ENCODE peak calls at places on chromosomes 1 and 21, in eight cellular contexts. E is DMS53, N is EH, H is nephron progenitor cell, O is H9, S is NCI-H2081, C is Calu3, J is K562. X is an unnamed sample.

GRCh38 chr1:56309065-56309464 is 270.3 kb downstream of the PLPP3 start:
- DNase-seq in O (no peak), N (no peak), H (no peak), S (no peak), J (no peak), C (no peak), E (no peak), X (no peak)

GRCh38 chr1:218679391-218679790 is 334.3 kb downstream of the TGFB2 start:
- DNase-seq in S (no peak), J (no peak), C (no peak), H (no peak), O (no peak), N (peak), E (no peak), X (no peak)

GRCh38 chr1:27246194-27246593 is 11.8 kb downstream of the WDTC1 start:
- DNase-seq in C (no peak), H (no peak), E (no peak), J (no peak), O (no peak), N (no peak), S (no peak), X (no peak)

GRCh38 chr1:18874600-18874999 is 15.1 kb upstream of the TAS1R2 start:
- DNase-seq in C (no peak), E (no peak), H (no peak), J (no peak), O (no peak), S (no peak), N (no peak), X (no peak)

GRCh38 chr1:35443768-35444518 is 113.3 kb downstream of the KIAA0319L start:
- DNase-seq in J (peak), C (no peak), E (peak), S (peak), N (no peak), O (peak), H (no peak), X (peak)

GRCh38 chr1:24134376-24134775 is 8.6 kb downstream of the IL22RA1 start:
- DNase-seq in H (no peak), O (no peak), J (no peak), S (no peak), E (no peak), C (no peak), N (no peak), X (no peak)

GRCh38 chr1:210311726-210312493 is 16.8 kb upstream of the HHAT start:
- DNase-seq in S (no peak), H (no peak), J (no peak), N (no peak), E (peak), O (no peak), C (no peak), X (no peak)

GRCh38 chr1:237119091-237119490 is 77.1 kb downstream of the RYR2 start:
- DNase-seq in S (no peak), H (no peak), C (no peak), N (no peak), E (no peak), J (no peak), O (no peak), X (no peak)

GRCh38 chr1:107702946-107703571 is 261.9 kb downstream of the VAV3 start:
- DNase-seq in C (no peak), S (no peak), J (no peak), H (no peak), E (no peak), O (no peak), N (peak), X (no peak)

GRCh38 chr1:174274884-174275283 is 115.6 kb downstream of the RABGAP1L start:
- DNase-seq in J (no peak), S (no peak), O (no peak), E (no peak), C (no peak), N (no peak), H (no peak), X (no peak)

GRCh38 chr1:110309139-110309538 is 30.0 kb upstream of the RBM15 start:
- DNase-seq in N (peak), H (no peak), J (no peak), C (no peak), E (peak), S (no peak), O (no peak), X (peak)

GRCh38 chr1:21383785-21384401 is 56.0 kb upstream of the NBPF3 start:
- DNase-seq in J (no peak), H (no peak), N (no peak), S (no peak), C (no peak), O (no peak), E (no peak), X (peak)

GRCh38 chr1:206469933-206470691 is at the start of gene IKBKE:
- DNase-seq in E (peak), J (peak), H (peak), N (peak), S (no peak), O (peak), C (peak), X (peak)

GRCh38 chr1:12112711-12113161 is 49.6 kb downstream of the TNFRSF8 start:
- DNase-seq in S (no peak), C (peak), E (no peak), J (no peak), H (no peak), N (peak), O (no peak), X (no peak)

GRCh38 chr1:162291000-162291399 is 85.7 kb downstream of the SPATA46 start:
- DNase-seq in N (no peak), C (no peak), O (no peak), J (no peak), E (no peak), H (no peak), S (no peak), X (no peak)

GRCh38 chr1:51234721-51235425 is 1.2 kb upstream of the RNF11 start:
- DNase-seq in H (no peak), S (peak), E (peak), J (peak), N (peak), C (peak), O (no peak), X (peak)

GRCh38 chr1:10424034-10424433 is 6.2 kb upstream of the CENPS start:
- DNase-seq in H (no peak), C (no peak), O (no peak), N (peak), S (no peak), J (no peak), E (no peak), X (no peak)

GRCh38 chr1:100774370-100774769 is 54.8 kb downstream of the VCAM1 start:
- DNase-seq in O (no peak), E (no peak), J (no peak), S (no peak), H (no peak), C (no peak), N (no peak), X (no peak)

GRCh38 chr1:89060091-89060490 is 4.9 kb downstream of the GBP1 start:
- DNase-seq in S (no peak), C (no peak), E (no peak), O (no peak), H (no peak), N (no peak), J (no peak), X (no peak)

GRCh38 chr1:64293820-64294219 is 90.4 kb downstream of the UBE2U start:
- DNase-seq in J (no peak), E (no peak), O (no peak), S (no peak), H (no peak), N (no peak), C (no peak), X (no peak)

GRCh38 chr1:91997607-91998195 is 32.1 kb upstream of the EPHX4 start:
- DNase-seq in C (peak), E (peak), J (no peak), H (peak), N (peak), O (no peak), S (peak), X (peak)

GRCh38 chr1:239819756-239820155 is 271.9 kb upstream of the FMN2 start:
- DNase-seq in C (no peak), S (no peak), N (no peak), O (no peak), E (no peak), J (no peak), H (no peak), X (no peak)

GRCh38 chr1:161420763-161421455 is 53.2 kb upstream of the CFAP126 start:
- DNase-seq in S (no peak), H (peak), O (peak), J (peak), E (peak), C (no peak), N (no peak), X (peak)

GRCh38 chr21:42863504-42863870 is 15.9 kb downstream of the WDR4 start:
- DNase-seq in E (no peak), C (no peak), H (no peak), S (no peak), J (no peak), O (no peak), N (no peak), X (peak)

GRCh38 chr21:26982767-26983166 is 15.9 kb upstream of the ADAMTS5 start:
- DNase-seq in O (no peak), E (peak), N (peak), H (no peak), J (no peak), S (no peak), C (peak), X (peak)

GRCh38 chr1:50705041-50705440 is 255.0 kb downstream of the FAF1 start:
- DNase-seq in H (no peak), O (no peak), C (no peak), E (no peak), J (no peak), N (peak), S (no peak), X (peak)

GRCh38 chr1:221881805-221882581 is 140.1 kb upstream of the DUSP10 start:
- DNase-seq in C (no peak), N (no peak), J (no peak), S (no peak), E (no peak), H (no peak), O (no peak), X (no peak)

GRCh38 chr1:241532173-241532553 is at the start of gene KMO:
- DNase-seq in H (no peak), J (no peak), O (no peak), E (peak), C (no peak), N (peak), S (peak), X (peak)